ENCODE peak calls at places on chromosomes 16 and 17, in six cellular contexts. J is K562, B is SK-N-SH, L is H1, W is GM12878, U is HepG2. R is an unnamed sample.

GRCh38 chr17:19263621-19264010 is 26.4 kb downstream of the EPN2 start:
- DNase-seq in W (no peak), J (no peak), B (no peak), U (no peak), L (no peak), R (no peak)

GRCh38 chr16:35751191-35751941 is 2292.0 kb downstream of the TP53TG3F start:
- DNase-seq in L (no peak), W (no peak), J (no peak), B (no peak), U (no peak), R (no peak)

GRCh38 chr17:32192379-32192778 is 50.1 kb downstream of the RHOT1 start:
- DNase-seq in U (no peak), B (no peak), L (no peak), W (no peak), J (no peak), R (no peak)

GRCh38 chr16:84514874-84515835 is 10.7 kb upstream of the MEAK7 start:
- DNase-seq in U (peak; percentile 85), J (no peak), B (no peak), W (peak; percentile 96), L (no peak), R (peak; percentile 86)

GRCh38 chr16:14371778-14372431 is 258.2 kb downstream of the PARN start:
- DNase-seq in L (no peak), U (no peak), J (peak; percentile 66), B (no peak), W (no peak), R (no peak)

GRCh38 chr16:23539984-23540816 is 16.9 kb downstream of the EARS2 start:
- DNase-seq in J (no peak), W (no peak), L (no peak), B (no peak), U (peak; percentile 99), R (no peak)

GRCh38 chr17:80847506-80848230 is 144.0 kb upstream of the CHMP6 start:
- DNase-seq in U (no peak), W (no peak), B (no peak), L (no peak), J (peak; percentile 55), R (no peak)

GRCh38 chr16:30430428-30430970 is 669 bp upstream of the DCTPP1 start:
- DNase-seq in J (peak; percentile 69), W (no peak), B (peak; percentile 66), U (peak; percentile 77), L (no peak), R (peak; percentile 69)

GRCh38 chr16:73217654-73218053 is 169.7 kb upstream of the ZFHX3 start:
- DNase-seq in B (no peak), L (no peak), W (no peak), U (no peak), J (no peak), R (no peak)

GRCh38 chr16:11539635-11540034 is 47.1 kb downstream of the LITAF start:
- DNase-seq in J (no peak), U (no peak), W (no peak), L (no peak), B (no peak), R (no peak)

GRCh38 chr17:31296156-31296555 is 883 bp downstream of the OMG start:
- DNase-seq in W (no peak), J (no peak), L (no peak), U (no peak), B (no peak), R (no peak)

GRCh38 chr16:85754403-85754802 is 3.5 kb upstream of the C16orf74 start:
- DNase-seq in U (no peak), L (no peak), B (no peak), W (no peak), J (no peak), R (no peak)

GRCh38 chr16:58678716-58679115 is 5.9 kb downstream of the SLC38A7 start:
- DNase-seq in B (no peak), W (no peak), L (no peak), U (no peak), J (no peak), R (peak; percentile 8)

GRCh38 chr17:68396226-68396780 is 61.0 kb downstream of the WIPI1 start:
- DNase-seq in J (no peak), U (no peak), W (no peak), B (no peak), L (peak; percentile 13), R (no peak)

GRCh38 chr17:10754109-10754508 is 24.3 kb upstream of the TMEM220 start:
- DNase-seq in L (peak; percentile 78), U (peak; percentile 39), W (no peak), B (peak; percentile 65), J (peak; percentile 16), R (no peak)

GRCh38 chr17:43952351-43952723 is 1.4 kb downstream of the PYY start:
- DNase-seq in W (no peak), U (no peak), J (no peak), B (no peak), L (no peak), R (no peak)

GRCh38 chr16:57519796-57520360 is 16.5 kb downstream of the CCDC102A start:
- DNase-seq in U (peak; percentile 73), B (peak; percentile 94), J (peak; percentile 84), L (peak; percentile 93), W (no peak), R (peak; percentile 68)

GRCh38 chr16:81181013-81181720 is 57.3 kb upstream of the BCO1 start:
- DNase-seq in B (no peak), J (peak; percentile 70), L (peak; percentile 81), U (peak; percentile 98), W (no peak), R (no peak)

GRCh38 chr17:71922439-71922838 is 198.4 kb upstream of the SOX9 start:
- DNase-seq in U (no peak), B (no peak), L (no peak), W (peak; percentile 20), J (no peak), R (no peak)

GRCh38 chr16:24538756-24539294 is 541 bp upstream of the RBBP6 start:
- DNase-seq in U (peak; percentile 85), W (no peak), B (no peak), L (no peak), J (peak; percentile 73), R (peak; percentile 77)

GRCh38 chr17:4970273-4970672 is 2.7 kb upstream of the SPAG7 start:
- DNase-seq in U (no peak), L (no peak), B (no peak), W (no peak), J (no peak), R (no peak)

GRCh38 chr17:4968916-4969550 is 1.4 kb upstream of the SPAG7 start:
- DNase-seq in U (no peak), B (peak; percentile 48), J (no peak), L (no peak), W (no peak), R (peak; percentile 73)

GRCh38 chr17:4967539-4968165 is at the start of gene SPAG7:
- DNase-seq in L (peak; percentile 98), B (peak; percentile 95), J (peak; percentile 91), W (peak; percentile 90), U (peak; percentile 90), R (peak; percentile 89)

GRCh38 chr17:4968166-4968915 is 724 bp upstream of the SPAG7 start:
- DNase-seq in J (peak; percentile 50), U (no peak), L (peak; percentile 72), B (peak; percentile 82), W (no peak), R (no peak)

GRCh38 chr17:4969551-4970231 is 2.1 kb upstream of the SPAG7 start:
- DNase-seq in U (peak; percentile 46), W (no peak), B (no peak), J (no peak), L (no peak), R (no peak)
- TF ChIP-seq GABPA in U (peak; percentile 8), W (no peak), B (no peak), J (no peak), L (no peak), R (no peak)

DNA sequence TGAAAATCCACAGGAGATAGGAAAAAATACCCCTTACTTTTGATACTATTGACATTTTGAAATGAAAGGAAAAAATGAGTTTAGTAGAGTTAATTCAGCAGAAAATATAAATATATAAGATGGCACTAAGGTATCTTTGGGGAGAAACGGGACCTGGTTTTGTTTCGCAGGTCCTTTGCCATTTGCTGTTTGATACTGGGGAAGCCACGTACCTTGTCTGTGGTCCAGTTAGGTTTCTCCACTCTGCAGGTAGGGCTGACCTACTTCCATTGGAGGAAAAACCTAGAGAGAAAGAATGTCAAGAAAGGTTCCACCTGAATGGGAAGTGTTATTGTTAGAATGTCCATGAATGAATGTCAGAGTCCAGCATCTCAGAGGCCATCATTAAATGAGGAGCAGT is 48.1 kb downstream of the HLF start:
- DNase-seq in J (no peak), B (no peak), U (no peak), L (no peak), W (no peak), R (no peak)
- H3K27ac ChIP-seq in J (no peak overlapping the region), B (no peak overlapping the region), U (peak overlapping the region; percentile 30), L (no peak overlapping the region), W (no peak overlapping the region), R (no peak overlapping the region)

GRCh38 chr16:66714659-66715307 is 18.2 kb upstream of the CMTM4 start:
- DNase-seq in B (peak; percentile 46), J (no peak), U (no peak), W (no peak), L (no peak), R (no peak)
- TF ChIP-seq GABPA in B (no peak), J (no peak), U (no peak), W (no peak), L (no peak), R (no peak)

GRCh38 chr17:5584971-5585794 is 874 bp upstream of the NLRP1 start:
- DNase-seq in U (no peak), B (no peak), W (no peak), L (no peak), J (no peak), R (peak; percentile 13)

GRCh38 chr17:5583426-5584382 is 605 bp downstream of the NLRP1 start:
- DNase-seq in U (no peak), L (no peak), B (no peak), W (no peak), J (no peak), R (no peak)

GRCh38 chr17:5585814-5586558 is 1.7 kb upstream of the NLRP1 start:
- DNase-seq in U (no peak), W (peak; percentile 51), J (no peak), B (no peak), L (no peak), R (no peak)

GRCh38 chr17:5582177-5582885 is 2.0 kb downstream of the NLRP1 start:
- DNase-seq in J (no peak), L (no peak), W (no peak), U (no peak), B (no peak), R (no peak)

DNA sequence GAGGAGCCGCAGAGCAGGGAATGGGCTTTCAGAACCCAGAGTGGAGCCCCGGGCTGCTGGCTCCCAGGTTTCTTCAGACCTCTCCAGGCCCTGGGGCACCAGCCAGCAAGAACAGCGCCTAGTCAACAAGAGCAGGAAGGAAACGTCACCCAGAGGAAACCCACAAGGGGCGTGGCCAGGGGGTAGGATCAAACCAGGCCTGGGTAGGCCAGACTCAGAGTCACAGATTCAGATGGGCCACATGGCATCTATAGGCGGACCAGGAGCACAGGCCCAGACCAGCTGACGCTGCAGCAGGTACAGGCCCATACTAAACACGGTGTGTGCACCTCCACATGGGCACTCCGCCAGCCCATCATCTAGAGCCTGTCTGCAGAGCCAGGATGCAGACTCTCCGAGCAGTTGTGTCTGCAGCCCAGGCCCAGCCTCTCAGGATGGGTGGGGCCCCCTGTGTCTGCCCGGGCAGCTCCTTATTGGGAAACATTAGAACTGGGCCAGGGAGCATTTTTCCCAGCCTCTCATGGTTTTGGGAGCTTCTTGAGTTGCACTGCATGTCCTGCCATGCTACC is at the start of gene NLRP1:
- DNase-seq in J (no peak), B (peak; percentile 35), W (peak; percentile 84), U (peak; percentile 20), L (no peak), R (peak; percentile 82)
- H3K27ac ChIP-seq in J (no peak within 1 kb of the TSS), B (peak within 1 kb of the TSS; percentile 51), W (peak within 1 kb of the TSS; percentile 63), U (no peak within 1 kb of the TSS), L (no peak within 1 kb of the TSS), R (no peak within 1 kb of the TSS)

GRCh38 chr16:3194792-3195191 is 6.8 kb downstream of the OR1F1 start:
- DNase-seq in B (no peak), J (peak; percentile 47), L (no peak), W (no peak), U (no peak), R (no peak)
- TF ChIP-seq GABPA in B (no peak), J (no peak), L (no peak), W (no peak), U (no peak), R (no peak)

R was measured in HL-60.